ENCODE peak calls at places on chromosome 1, in ten cellular contexts. X is stimulated activated CD8-positive, alpha-beta memory T cell treated with anti-CD3 and anti-CD28 coated beads, Interleukin-2, amount 100 ng/mL, for 1 hour; R is germinal center; C is cerebellar cortex; W is cerebellar nuclear complex; B is GM12865; T is fibroblast of pulmonary artery; L is GM04504; J is activated effector memory CD4-positive, alpha-beta T cell treated with Interleukin-2 at 50 U/mL for 16 hours; O is caudate nucleus. F is an unnamed sample.

GRCh38 chr1:161080391-161081150 is 8.8 kb downstream of the NECTIN4 start:
- DNase-seq in C (no peak), L (no peak), B (no peak), J (no peak), W (no peak), T (peak), R (no peak), X (no peak), O (no peak), F (no peak)

GRCh38 chr1:118911571-118911970 is 76.6 kb downstream of the TBX15 start:
- DNase-seq in C (no peak), T (no peak), W (no peak), R (no peak), O (no peak), B (no peak), L (no peak), X (no peak), J (no peak), F (no peak)

GRCh38 chr1:40381268-40382109 is 8.0 kb downstream of the SMAP2 start:
- DNase-seq in J (no peak), R (no peak), L (no peak), X (no peak), B (peak), T (no peak), W (no peak), C (no peak), O (no peak), F (no peak)

GRCh38 chr1:203442821-203443220 is 32.8 kb upstream of the PRELP start:
- DNase-seq in R (no peak), W (no peak), C (no peak), B (no peak), L (no peak), T (no peak), J (no peak), O (no peak), X (no peak), F (no peak)

GRCh38 chr1:7478797-7479499 is 292.1 kb upstream of the VAMP3 start:
- DNase-seq in J (no peak), X (no peak), O (peak), L (no peak), B (peak), T (peak), W (no peak), C (no peak), R (no peak), F (no peak)

GRCh38 chr1:156291226-156292061 is 4.0 kb downstream of the GLMP start:
- DNase-seq in C (peak), R (peak), B (no peak), W (peak), L (peak), T (peak), J (no peak), X (no peak), O (peak), F (no peak)

GRCh38 chr1:93827633-93828436 is 51.2 kb downstream of the DNTTIP2 start:
- DNase-seq in C (no peak), R (no peak), T (peak), L (no peak), O (no peak), B (no peak), X (no peak), J (no peak), W (no peak), F (no peak)

GRCh38 chr1:61050541-61051454 is 31.6 kb upstream of the NFIA start:
- DNase-seq in L (no peak), B (no peak), W (no peak), O (no peak), X (no peak), T (peak), R (peak), C (peak), J (no peak), F (no peak)

GRCh38 chr1:14113841-14114567 is 414.0 kb downstream of the PRDM2 start:
- DNase-seq in B (peak), W (peak), J (no peak), L (peak), C (peak), T (peak), R (peak), O (peak), X (no peak), F (no peak)

GRCh38 chr1:93585059-93585966 is 96.3 kb downstream of the BCAR3 start:
- DNase-seq in C (peak), R (no peak), J (no peak), L (peak), W (no peak), O (peak), T (peak), X (no peak), B (no peak), F (no peak)

GRCh38 chr1:21659099-21659923 is 9.8 kb downstream of the RAP1GAP start:
- DNase-seq in O (peak), C (peak), L (no peak), J (peak), W (no peak), X (peak), B (peak), T (peak), R (peak), F (peak)